ENCODE peak calls at places on chromosomes 7 and 10, in five cellular contexts. E is vagina, O is GM23338, I is sigmoid colon, Z is K562. V is an unnamed sample.

GRCh38 chr7:32089678-32090077 is 19.5 kb upstream of the PDE1C start:
- DNase-seq in E (no peak), I (no peak), O (no peak), Z (no peak), V (no peak)

GRCh38 chr10:106285199-106285598 is 879.3 kb downstream of the SORCS1 start:
- DNase-seq in I (no peak), O (peak), Z (no peak), E (no peak), V (no peak)

GRCh38 chr7:74040791-74041520 is 13.0 kb downstream of the ELN start:
- DNase-seq in O (no peak), Z (no peak), E (no peak), I (no peak), V (no peak)

GRCh38 chr7:130298079-130298478 is 5.1 kb downstream of the CPA4 start:
- DNase-seq in O (no peak), E (no peak), Z (no peak), I (no peak), V (no peak)

GRCh38 chr7:143848192-143848591 is 53.8 kb downstream of the TCAF1 start:
- DNase-seq in I (no peak), Z (no peak), E (no peak), O (no peak), V (no peak)

GRCh38 chr7:32564542-32564941 is 69.3 kb downstream of the AVL9 start:
- DNase-seq in I (no peak), E (no peak), O (peak), Z (no peak), V (no peak)

GRCh38 chr7:109752068-109752467 is 1182.4 kb downstream of the DNAJB9 start:
- DNase-seq in O (no peak), Z (no peak), I (no peak), E (no peak), V (no peak)

GRCh38 chr7:44289341-44290249 is 35.8 kb downstream of the CAMK2B start:
- DNase-seq in E (no peak), Z (no peak), O (no peak), I (peak), V (no peak)

GRCh38 chr10:124036746-124037145 is 56.7 kb downstream of the CHST15 start:
- DNase-seq in E (no peak), Z (no peak), O (no peak), I (no peak), V (no peak)

GRCh38 chr10:127186846-127187245 is 9.5 kb downstream of the INSYN2A start:
- DNase-seq in Z (no peak), E (no peak), I (no peak), O (no peak), V (no peak)

GRCh38 chr10:79102056-79102874 is 33.5 kb downstream of the ZMIZ1 start:
- DNase-seq in Z (peak), E (no peak), I (peak), O (peak), V (peak)

GRCh38 chr10:100520811-100521210 is 1.1 kb upstream of the SEC31B start:
- DNase-seq in Z (no peak), I (no peak), O (no peak), E (no peak), V (no peak)

GRCh38 chr7:75737856-75738603 is 711 bp downstream of the HIP1 start:
- DNase-seq in I (peak), E (no peak), Z (peak), O (peak), V (peak)

GRCh38 chr10:79436066-79436849 is 9.2 kb downstream of the ZCCHC24 start:
- DNase-seq in Z (no peak), E (no peak), I (peak), O (no peak), V (no peak)

GRCh38 chr10:100586959-100587358 is 51.2 kb downstream of the HIF1AN start:
- DNase-seq in I (no peak), E (peak), O (no peak), Z (no peak), V (no peak)

GRCh38 chr7:11193131-11193867 is 219.6 kb downstream of the PHF14 start:
- DNase-seq in O (peak), E (no peak), I (no peak), Z (no peak), V (peak)

GRCh38 chr7:91235211-91235832 is 28.9 kb upstream of the FZD1 start:
- DNase-seq in Z (no peak), I (no peak), E (no peak), O (no peak), V (no peak)

GRCh38 chr10:126917375-126917774 is 12.1 kb downstream of the DOCK1 start:
- DNase-seq in I (no peak), O (no peak), E (no peak), Z (no peak), V (no peak)

GRCh38 chr7:141486959-141487358 is 64.3 kb upstream of the AGK start:
- DNase-seq in I (no peak), E (no peak), Z (no peak), O (peak), V (no peak)

GRCh38 chr10:51808187-51808586 is 108.8 kb upstream of the CSTF2T start:
- DNase-seq in Z (no peak), E (no peak), O (no peak), I (no peak), V (no peak)

GRCh38 chr10:33376476-33376875 is 42.0 kb upstream of the NRP1 start:
- DNase-seq in O (no peak), E (no peak), I (no peak), Z (no peak), V (no peak)

GRCh38 chr10:124416733-124417132 is 2.0 kb downstream of the OAT start:
- DNase-seq in I (no peak), Z (no peak), O (no peak), E (no peak), V (peak)

GRCh38 chr10:90288403-90288933 is 569.4 kb downstream of the HTR7 start:
- DNase-seq in E (no peak), O (peak), Z (no peak), I (no peak), V (no peak)

GRCh38 chr7:41745451-41745850 is 42.6 kb upstream of the INHBA start:
- DNase-seq in I (no peak), O (no peak), Z (no peak), E (no peak), V (no peak)

GRCh38 chr10:45454262-45454661 is 80.2 kb downstream of the ALOX5 start:
- DNase-seq in I (no peak), Z (no peak), O (no peak), E (peak), V (no peak)

GRCh38 chr10:123996302-123996701 is 97.1 kb downstream of the CHST15 start:
- DNase-seq in O (no peak), I (no peak), Z (no peak), E (peak), V (no peak)

GRCh38 chr10:61283489-61284221 is 169.5 kb downstream of the TMEM26 start:
- DNase-seq in O (no peak), Z (no peak), I (no peak), E (no peak), V (peak)

DNA sequence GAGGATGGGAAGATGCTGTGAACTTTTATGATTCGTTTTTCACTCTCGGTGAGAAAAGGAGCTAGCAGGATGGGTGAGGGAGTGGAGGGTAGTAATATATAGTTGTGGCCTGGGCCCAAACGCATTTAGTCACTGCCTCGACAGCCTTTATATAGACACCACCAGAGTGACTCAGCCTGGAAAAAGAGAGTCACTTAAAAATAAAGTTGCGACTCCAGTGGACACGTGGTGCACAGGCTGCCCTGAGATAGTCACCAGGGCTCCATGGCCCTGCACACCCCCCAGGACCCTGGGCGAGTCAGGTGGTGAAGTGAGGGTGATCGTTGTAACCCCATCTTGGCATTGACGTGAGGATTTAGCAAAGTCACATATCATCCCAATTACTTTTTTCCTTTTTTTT is 106.7 kb downstream of the CUX1 start:
- DNase-seq in I (peak), E (no peak), O (no peak), Z (no peak), V (no peak)
- TF ChIP-seq POLR2AphosphoS5 in I (peak), E (peak), O (no peak), Z (no peak), V (no peak)

DNA sequence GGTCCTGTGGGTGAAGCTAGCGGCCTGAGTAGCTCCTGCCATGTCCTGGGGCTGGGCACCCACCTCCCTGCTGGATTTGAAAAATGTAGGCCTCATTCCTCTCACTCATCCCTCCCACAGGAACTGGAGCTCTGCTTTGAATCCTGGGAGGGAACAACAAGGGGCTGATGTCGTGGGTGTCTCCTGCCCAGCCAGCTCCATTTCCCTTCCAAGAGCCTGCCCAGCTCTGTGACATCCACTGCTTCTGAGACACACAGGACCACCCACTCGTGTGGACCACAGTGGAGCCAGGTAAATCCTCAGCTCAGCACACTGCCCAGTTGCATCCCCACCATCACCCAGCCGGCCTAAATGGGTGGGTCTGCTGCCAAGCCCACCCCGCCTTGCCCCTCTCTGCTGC is 579.2 kb downstream of the GRID1 start:
- DNase-seq in E (no peak), Z (no peak), I (no peak), O (no peak), V (no peak)
- H3K27ac ChIP-seq in E (no peak), Z (no peak), I (no peak), O (no peak), V (no peak)

GRCh38 chr10:67858971-67859370 is 21.0 kb upstream of the DNAJC12 start:
- DNase-seq in O (no peak), Z (no peak), E (no peak), I (no peak), V (no peak)

GRCh38 chr10:67864560-67865371 is 19.7 kb upstream of the SIRT1 start:
- DNase-seq in I (no peak), E (no peak), Z (no peak), O (no peak), V (no peak)

GRCh38 chr10:67863094-67863493 is 21.4 kb upstream of the SIRT1 start:
- DNase-seq in Z (no peak), I (no peak), O (peak), E (no peak), V (no peak)

DNA sequence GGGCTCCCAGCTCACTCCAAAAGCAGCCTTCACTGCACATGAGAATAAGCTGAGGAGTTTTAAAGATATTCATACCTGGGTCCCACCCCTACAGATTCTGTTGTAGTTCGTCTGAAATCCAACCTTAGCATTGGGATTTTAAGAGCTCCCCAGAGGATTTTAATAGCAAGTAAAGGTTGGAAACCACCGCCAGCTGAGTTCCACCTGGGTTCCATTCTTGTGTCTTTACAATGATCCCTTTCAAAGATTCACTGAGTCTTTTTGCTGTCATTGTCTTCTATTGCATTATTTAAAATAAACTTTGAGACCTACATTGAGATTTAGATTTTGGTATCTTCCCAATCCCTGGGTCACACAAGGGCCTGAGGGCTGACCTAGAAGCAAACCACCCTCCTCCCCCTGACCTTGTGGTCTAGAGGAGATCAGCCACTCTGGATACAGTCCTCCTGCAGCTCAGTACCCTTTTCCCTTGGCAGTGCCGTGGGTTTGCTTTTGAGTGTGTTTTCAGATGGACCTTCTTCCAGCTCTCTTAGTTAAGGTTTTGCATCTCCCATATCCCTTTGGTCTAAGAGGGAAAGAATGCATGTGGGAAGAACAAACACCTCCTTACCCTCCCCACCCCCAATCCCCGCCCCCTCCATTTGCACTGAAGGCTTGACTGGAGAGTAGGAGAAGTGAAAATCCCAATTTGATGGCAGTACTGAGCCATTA is 22.6 kb upstream of the SIRT1 start:
- DNase-seq in I (no peak), O (peak), E (no peak), Z (no peak), V (no peak)
- TF ChIP-seq POLR2AphosphoS5 in I (no peak), O (peak), E (no peak), Z (no peak), V (no peak)

GRCh38 chr7:17689361-17689760 is 250.9 kb downstream of the SNX13 start:
- DNase-seq in E (no peak), O (no peak), I (no peak), Z (no peak), V (no peak)
- H3K27ac ChIP-seq in E (no peak), O (no peak), I (no peak), Z (no peak), V (no peak)